ENCODE peak calls at places on chromosome 10, in eight cellular contexts. H is endothelial cell of umbilical vein; T is bronchial epithelial cell; Z is foreskin fibroblast; O is glutamatergic neuron; X is CD8-positive, alpha-beta T cell; Y is hepatocyte; F is heart right ventricle. W is an unnamed sample.

GRCh38 chr10:32143302-32143847 is 87.2 kb upstream of the KIF5B start:
- DNase-seq in O (no peak), Y (no peak), T (peak), Z (no peak), X (no peak), H (no peak), F (no peak), W (peak)

GRCh38 chr10:33675235-33675634 is 340.8 kb upstream of the NRP1 start:
- DNase-seq in Z (peak), O (no peak), F (peak), H (peak), Y (no peak), T (peak), X (no peak), W (peak)

GRCh38 chr10:90817173-90817889 is 40.5 kb downstream of the HTR7 start:
- DNase-seq in Y (no peak), T (peak), X (no peak), F (no peak), Z (no peak), H (no peak), O (no peak), W (peak)

GRCh38 chr10:79403441-79404230 is 41.8 kb downstream of the ZCCHC24 start:
- DNase-seq in T (no peak), Y (no peak), X (no peak), Z (peak), F (peak), O (peak), H (peak), W (no peak)

GRCh38 chr10:93992400-93993030 is 1.2 kb upstream of the PLCE1 start:
- DNase-seq in O (no peak), H (no peak), T (no peak), F (no peak), Y (no peak), X (no peak), Z (peak), W (no peak)

GRCh38 chr10:110425684-110426293 is 71.9 kb upstream of the DUSP5 start:
- DNase-seq in Y (no peak), T (peak), Z (peak), O (no peak), F (no peak), X (no peak), H (no peak), W (peak)

GRCh38 chr10:53786236-53786635 is 1013.7 kb upstream of the MBL2 start:
- DNase-seq in F (no peak), Y (no peak), O (no peak), X (no peak), Z (no peak), H (no peak), T (no peak), W (peak)

GRCh38 chr10:33506838-33507661 is 172.6 kb upstream of the NRP1 start:
- DNase-seq in Z (peak), T (peak), H (peak), Y (no peak), O (no peak), F (no peak), X (no peak), W (peak)

GRCh38 chr10:44922826-44923545 is 11.8 kb downstream of the TMEM72 start:
- DNase-seq in Y (no peak), F (no peak), O (no peak), Z (no peak), T (no peak), X (no peak), H (no peak), W (no peak)

GRCh38 chr10:61475449-61475873 is 22.3 kb upstream of the TMEM26 start:
- DNase-seq in X (no peak), Z (peak), F (no peak), O (no peak), T (peak), Y (no peak), H (peak), W (peak)

GRCh38 chr10:131155903-131156285 is 155.6 kb downstream of the TCERG1L start:
- DNase-seq in X (no peak), Z (no peak), H (no peak), O (no peak), T (no peak), Y (no peak), F (no peak), W (no peak)

GRCh38 chr10:121597504-121598241 is 571 bp downstream of the FGFR2 start:
- DNase-seq in X (no peak), T (no peak), Z (no peak), H (peak), Y (peak), F (no peak), O (peak), W (peak)

GRCh38 chr10:83076443-83076842 is 1062.9 kb upstream of the GHITM start:
- DNase-seq in Z (no peak), F (no peak), T (no peak), Y (no peak), H (no peak), X (no peak), O (no peak), W (no peak)

GRCh38 chr10:58641708-58642107 is 129.0 kb downstream of the BICC1 start:
- DNase-seq in Y (no peak), Z (peak), H (no peak), T (peak), O (no peak), X (no peak), F (no peak), W (peak)

DNA sequence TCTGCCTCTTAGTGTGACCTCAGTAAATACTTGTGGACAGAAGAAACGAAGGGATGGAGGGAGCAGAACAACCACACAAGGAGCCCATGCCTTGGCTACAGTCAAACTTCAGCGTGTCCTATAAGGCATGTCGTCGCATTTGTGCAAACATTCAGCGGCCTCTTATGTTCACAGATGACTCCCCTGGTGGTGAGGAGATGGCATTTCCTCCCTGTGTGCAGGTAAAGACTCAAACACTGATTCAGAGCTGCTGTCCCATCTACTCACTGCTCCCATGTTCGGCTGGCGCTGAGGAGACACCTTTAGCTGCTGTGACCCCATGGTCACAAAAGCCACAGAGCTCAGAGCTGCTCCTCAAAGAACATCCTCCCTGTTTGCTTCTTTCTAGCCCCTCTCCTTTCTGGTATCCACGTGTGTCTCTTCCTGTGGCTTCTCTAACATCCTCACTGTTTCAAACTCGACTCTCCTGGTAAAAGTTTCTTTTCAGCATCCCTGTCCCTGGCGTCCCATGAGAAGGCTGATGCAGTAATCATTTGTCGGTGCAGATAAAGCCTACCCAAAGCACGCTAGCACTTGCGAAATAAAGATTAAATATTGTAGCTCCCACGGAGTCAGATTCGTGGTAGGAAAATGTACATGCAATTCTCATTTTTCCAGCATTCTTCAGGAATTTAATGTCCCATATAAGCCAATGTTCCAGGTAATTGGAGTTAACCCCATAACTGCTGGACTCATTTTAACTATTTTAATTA is 124.9 kb upstream of the NEBL start:
- DNase-seq in F (no peak), X (no peak), Y (peak), Z (no peak), T (peak), H (no peak), O (no peak), W (no peak)
- TF ChIP-seq CTCF in F (no peak), X (no peak), Y (peak), Z (no peak), T (peak), H (no peak), O (peak), W (no peak)

DNA sequence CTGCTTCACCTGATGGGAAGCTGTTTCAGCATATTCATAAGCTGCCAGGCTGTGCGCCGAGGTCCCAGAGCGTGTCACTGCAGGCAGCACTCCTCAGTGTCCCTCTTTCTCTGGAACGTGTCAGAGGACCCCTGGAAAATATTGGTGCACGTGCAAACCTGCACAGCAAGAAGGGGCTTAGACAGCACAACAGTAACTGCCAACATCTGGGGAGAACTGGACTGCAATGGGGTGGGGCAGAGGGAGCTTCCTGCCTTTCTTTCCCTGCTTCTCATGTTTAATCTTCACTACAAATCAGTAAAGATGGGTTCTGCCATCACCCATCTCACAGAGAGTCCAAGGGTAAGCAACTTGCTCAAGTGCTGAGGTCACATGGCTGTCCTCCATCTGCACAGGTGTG is 86.5 kb upstream of the GPR26 start:
- DNase-seq in F (no peak), X (no peak), Z (no peak), O (no peak), T (no peak), H (no peak), Y (no peak), W (no peak)
- TF ChIP-seq CTCF in F (no peak), X (no peak), Z (no peak), O (no peak), T (no peak), H (no peak), Y (no peak), W (no peak)

DNA sequence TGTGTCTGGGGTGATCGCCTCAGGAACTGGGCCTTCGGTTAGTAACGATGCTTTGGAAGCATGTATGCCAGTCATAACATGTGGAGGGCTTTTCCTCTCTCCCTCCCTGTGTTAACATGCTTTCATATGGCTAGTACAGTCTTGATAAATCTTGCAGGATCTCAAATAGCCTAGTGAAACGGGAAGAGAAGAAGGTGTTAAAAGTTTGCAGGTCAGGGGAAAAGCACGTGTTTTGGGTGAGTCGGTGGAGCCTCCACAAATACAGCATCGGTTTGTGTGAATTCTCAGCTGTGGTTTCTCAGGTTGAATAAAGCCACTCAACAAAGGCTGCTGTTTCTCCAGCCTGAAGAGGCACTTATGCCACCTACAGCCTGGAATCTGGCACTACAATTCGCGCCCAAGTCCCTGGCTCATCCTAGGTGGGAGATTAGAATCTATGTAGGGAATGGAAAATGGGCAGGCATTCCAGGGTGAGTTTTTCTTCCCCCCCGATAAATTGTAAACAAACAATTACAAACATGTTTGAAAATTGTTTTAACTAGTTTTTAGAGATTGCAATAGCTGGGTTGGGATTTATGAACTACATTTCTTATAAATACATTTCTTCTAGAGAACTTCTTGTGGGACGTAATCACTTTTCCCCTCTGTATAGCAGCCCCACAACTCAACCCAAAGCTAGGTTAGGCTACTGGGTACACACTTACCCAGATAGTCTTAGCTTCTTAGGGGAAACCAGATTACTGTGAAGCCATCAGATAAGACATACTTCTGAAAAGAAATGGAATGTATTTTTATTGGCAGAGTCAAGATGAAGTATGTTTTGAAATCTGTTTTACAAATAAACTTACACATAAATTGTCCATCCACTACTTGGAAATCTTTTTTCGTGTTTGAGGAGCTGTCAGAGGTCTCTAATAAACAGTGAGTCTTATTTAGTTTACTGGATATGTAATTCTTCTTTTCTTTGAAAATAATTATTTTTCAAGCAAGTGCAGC is 8.3 kb upstream of the GLRX3 start:
- DNase-seq in X (peak), T (peak), H (peak), F (peak), O (peak), Z (peak), Y (peak), W (peak)
- TF ChIP-seq CTCF in X (peak), T (peak), H (peak), F (peak), O (peak), Z (peak), Y (peak), W (peak)

GRCh38 chr10:132484922-132485321 is 52.7 kb upstream of the INPP5A start:
- DNase-seq in F (no peak), Z (no peak), O (no peak), H (no peak), X (no peak), T (no peak), Y (no peak), W (no peak)
- TF ChIP-seq CTCF in F (no peak), Z (no peak), O (no peak), H (no peak), X (no peak), T (no peak), Y (no peak), W (no peak)

GRCh38 chr10:80700252-80700651 is 162.6 kb downstream of the SH2D4B start:
- DNase-seq in O (no peak), Z (no peak), H (no peak), F (no peak), Y (no peak), T (no peak), X (no peak), W (no peak)

GRCh38 chr10:80690434-80690833 is 152.7 kb downstream of the SH2D4B start:
- DNase-seq in F (no peak), Y (no peak), O (no peak), X (no peak), T (peak), Z (no peak), H (no peak), W (peak)

GRCh38 chr10:80697926-80698325 is 160.2 kb downstream of the SH2D4B start:
- DNase-seq in X (no peak), O (no peak), F (no peak), Y (no peak), T (no peak), H (no peak), Z (no peak), W (no peak)

GRCh38 chr10:80699602-80700039 is 161.9 kb downstream of the SH2D4B start:
- DNase-seq in Y (peak), O (peak), X (peak), T (peak), F (peak), H (peak), Z (peak), W (peak)

GRCh38 chr10:80694930-80695329 is 157.2 kb downstream of the SH2D4B start:
- DNase-seq in Y (no peak), F (no peak), X (no peak), H (no peak), Z (no peak), O (no peak), T (no peak), W (no peak)
- TF ChIP-seq CTCF in Y (no peak), F (no peak), X (no peak), H (no peak), Z (no peak), O (no peak), T (no peak), W (no peak)

GRCh38 chr10:119364941-119365340 is 157.6 kb downstream of the GRK5 start:
- DNase-seq in Y (peak), F (no peak), Z (peak), X (no peak), O (no peak), H (no peak), T (peak), W (peak)
- TF ChIP-seq CTCF in Y (peak), F (no peak), Z (no peak), X (no peak), O (no peak), H (no peak), T (no peak), W (peak)

DNA sequence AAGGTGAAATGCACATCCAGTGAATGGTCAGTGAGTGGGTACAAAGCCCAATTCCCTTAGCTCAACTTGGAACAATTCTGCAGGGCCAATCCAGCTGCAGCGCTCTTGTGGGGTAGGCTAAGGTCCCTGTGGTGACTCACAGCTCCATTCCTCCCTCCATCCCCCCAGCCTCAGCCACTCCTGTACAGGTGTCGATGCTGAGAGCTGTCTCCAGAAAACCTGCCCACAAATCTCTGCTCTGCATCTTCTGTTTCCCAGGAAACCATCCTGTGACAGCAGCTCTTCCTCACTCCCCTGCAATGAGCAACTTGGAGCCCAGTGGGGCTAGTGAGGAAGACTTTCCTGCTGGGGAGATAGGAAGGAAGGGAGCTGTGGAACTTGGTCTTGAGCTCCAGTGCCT is 244.7 kb upstream of the GPR26 start:
- DNase-seq in H (no peak), Y (no peak), X (no peak), Z (no peak), T (no peak), O (no peak), F (no peak), W (no peak)
- TF ChIP-seq CTCF in H (no peak), Y (no peak), X (no peak), Z (no peak), T (no peak), O (no peak), F (no peak), W (no peak)

GRCh38 chr10:124386186-124387077 is 32.3 kb downstream of the OAT start:
- DNase-seq in Z (no peak), T (no peak), O (no peak), Y (no peak), F (no peak), H (no peak), X (no peak), W (no peak)

GRCh38 chr10:124388823-124389612 is 29.7 kb downstream of the OAT start:
- DNase-seq in Y (peak), Z (peak), F (peak), T (peak), O (peak), H (peak), X (peak), W (peak)

GRCh38 chr10:124388476-124388822 is 30.3 kb downstream of the OAT start:
- DNase-seq in Y (no peak), F (no peak), T (no peak), X (no peak), H (no peak), O (no peak), Z (no peak), W (no peak)

GRCh38 chr10:124385627-124386185 is 33.0 kb downstream of the OAT start:
- DNase-seq in Y (no peak), O (no peak), H (no peak), Z (no peak), F (no peak), X (no peak), T (no peak), W (no peak)

GRCh38 chr10:124387078-124387874 is 31.4 kb downstream of the OAT start:
- DNase-seq in Y (no peak), F (no peak), O (no peak), Z (no peak), H (no peak), X (no peak), T (no peak), W (no peak)
- TF ChIP-seq CTCF in Y (peak), F (no peak), O (no peak), Z (peak), H (no peak), X (no peak), T (peak), W (peak)

GRCh38 chr10:35382096-35382495 is 45.8 kb downstream of the CCNY start:
- DNase-seq in Z (no peak), Y (no peak), O (no peak), H (no peak), X (no peak), T (no peak), F (no peak), W (no peak)

GRCh38 chr10:35377050-35377723 is 40.9 kb downstream of the CCNY start:
- DNase-seq in Y (no peak), T (peak), Z (no peak), O (no peak), F (no peak), X (no peak), H (no peak), W (peak)

GRCh38 chr10:35378547-35379210 is 42.4 kb downstream of the CCNY start:
- DNase-seq in O (no peak), X (no peak), Y (no peak), F (no peak), Z (no peak), T (peak), H (peak), W (peak)

GRCh38 chr10:35375091-35375765 is 38.9 kb downstream of the CCNY start:
- DNase-seq in X (no peak), H (no peak), T (peak), Z (peak), F (no peak), O (no peak), Y (no peak), W (peak)

GRCh38 chr10:35379226-35380137 is 43.2 kb downstream of the CCNY start:
- DNase-seq in Z (peak), F (peak), Y (peak), O (no peak), H (peak), X (peak), T (peak), W (peak)
- TF ChIP-seq CTCF in Z (no peak), F (no peak), Y (no peak), O (no peak), H (peak), X (no peak), T (no peak), W (no peak)

W was measured in epithelial cell of esophagus.